ENCODE peak calls at places on chromosome 4, in ten cellular contexts. K is fibroblast of pulmonary artery, N is left ventricle myocardium inferior, Y is HepG2, G is heart left ventricle, R is choroid plexus epithelial cell, S is endothelial cell, I is GM10248, V is colonic mucosa, Q is adrenal gland. A is an unnamed sample.

GRCh38 chr4:150940123-150940522 is 75.0 kb downstream of the LRBA start:
- DNase-seq in N (no peak), I (no peak), Q (no peak), S (no peak), V (no peak), Y (no peak), G (no peak), R (no peak), K (no peak), A (no peak)

GRCh38 chr4:139956436-139957107 is 197.4 kb downstream of the MAML3 start:
- DNase-seq in N (no peak), Q (peak; percentile 52), I (no peak), K (peak; percentile 79), R (no peak), G (no peak), S (no peak), V (no peak), Y (no peak), A (no peak)

GRCh38 chr4:11271263-11271662 is 157.4 kb downstream of the HS3ST1 start:
- DNase-seq in N (no peak), Y (no peak), Q (no peak), K (no peak), I (no peak), S (no peak), R (no peak), G (no peak), V (peak; percentile 55), A (no peak)

GRCh38 chr4:21211836-21212235 is 511.6 kb downstream of the PACRGL start:
- DNase-seq in S (no peak), N (no peak), G (no peak), V (no peak), R (no peak), K (no peak), Q (no peak), I (no peak), Y (no peak), A (no peak)

GRCh38 chr4:42865572-42866189 is 26.8 kb upstream of the GRXCR1 start:
- DNase-seq in K (peak; percentile 67), N (no peak), I (peak; percentile 29), Q (peak; percentile 50), S (peak; percentile 63), G (no peak), Y (peak; percentile 48), V (peak; percentile 56), R (peak; percentile 53), A (no peak)

GRCh38 chr4:19711871-19712270 is 539.8 kb upstream of the SLIT2 start:
- DNase-seq in I (no peak), K (peak; percentile 61), N (no peak), G (no peak), S (no peak), R (peak; percentile 61), Q (no peak), V (no peak), Y (no peak), A (no peak)

GRCh38 chr4:124282301-124282898 is 430.1 kb downstream of the ANKRD50 start:
- DNase-seq in I (no peak), N (no peak), Q (no peak), K (no peak), G (no peak), V (no peak), R (no peak), Y (no peak), S (no peak), A (no peak)

GRCh38 chr4:81827568-81828202 is 356.0 kb upstream of the RASGEF1B start:
- DNase-seq in G (no peak), V (no peak), S (no peak), Q (no peak), Y (no peak), N (no peak), R (no peak), I (no peak), K (no peak), A (no peak)

GRCh38 chr4:126916626-126917140 is 716.1 kb upstream of the INTU start:
- DNase-seq in V (no peak), Q (peak; percentile 6), I (no peak), K (peak; percentile 65), R (peak; percentile 85), G (no peak), N (no peak), S (no peak), Y (no peak), A (no peak)

GRCh38 chr4:6332042-6332668 is 62.5 kb downstream of the WFS1 start:
- DNase-seq in Q (peak; percentile 18), G (no peak), K (peak; percentile 37), Y (no peak), I (peak; percentile 64), V (no peak), R (peak; percentile 50), S (peak; percentile 69), N (no peak), A (no peak)
- TF ChIP-seq CTCF in Q (peak; percentile 36), G (peak; percentile 70), K (peak; percentile 85), Y (peak; percentile 78), I (peak; percentile 61), V (peak; percentile 66), R (peak; percentile 93), S (peak; percentile 85), N (peak; percentile 80), A (peak; percentile 69)

GRCh38 chr4:134470544-134470943 is 269.0 kb upstream of the PABPC4L start:
- DNase-seq in N (no peak), G (no peak), V (peak; percentile 28), Q (peak; percentile 8), Y (peak; percentile 16), K (peak; percentile 26), S (peak; percentile 36), R (peak; percentile 28), I (peak; percentile 2), A (no peak)
- TF ChIP-seq CTCF in N (peak; percentile 47), G (peak; percentile 12), V (peak; percentile 29), Q (no peak), Y (peak; percentile 55), K (peak; percentile 39), S (no peak), R (peak; percentile 39), I (no peak), A (peak; percentile 60)

GRCh38 chr4:15951781-15952180 is 11.2 kb downstream of the FGFBP2 start:
- DNase-seq in V (no peak), K (no peak), R (no peak), S (no peak), N (no peak), G (no peak), I (no peak), Y (no peak), Q (no peak), A (no peak)

GRCh38 chr4:15958562-15958961 is 4.4 kb downstream of the FGFBP2 start:
- DNase-seq in R (no peak), Q (no peak), G (no peak), N (no peak), I (no peak), V (no peak), K (no peak), S (no peak), Y (no peak), A (no peak)

GRCh38 chr4:15956179-15956850 is 6.7 kb downstream of the FGFBP2 start:
- DNase-seq in K (peak; percentile 67), R (peak; percentile 70), Y (peak; percentile 72), S (peak; percentile 85), Q (peak; percentile 79), N (peak; percentile 66), I (peak; percentile 77), G (peak; percentile 83), V (peak; percentile 95), A (peak; percentile 42)

GRCh38 chr4:15953625-15954024 is 9.3 kb downstream of the FGFBP2 start:
- DNase-seq in K (no peak), Q (no peak), S (no peak), Y (no peak), G (no peak), I (no peak), V (no peak), N (no peak), R (no peak), A (no peak)

DNA sequence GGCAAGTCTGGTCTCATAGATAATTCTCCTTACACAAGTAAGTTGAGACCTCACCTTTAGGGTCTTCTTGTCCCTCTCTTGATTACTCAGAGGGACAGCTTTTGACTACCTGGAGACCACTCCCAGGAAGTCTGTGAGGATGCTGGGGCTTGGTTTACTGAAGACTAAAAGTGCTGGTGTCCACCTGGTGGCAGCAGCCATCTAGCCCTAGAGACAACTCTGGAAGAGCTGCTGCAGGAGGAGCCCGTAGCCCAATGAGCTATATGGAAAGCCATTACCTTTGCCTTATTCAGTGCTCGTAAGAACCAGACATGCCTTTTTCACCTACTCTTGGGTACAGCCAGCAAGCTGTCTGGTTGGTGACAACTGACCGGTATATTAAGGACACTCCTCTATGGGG is 7.3 kb downstream of the FGFBP2 start:
- DNase-seq in Y (no peak), K (peak; percentile 23), G (no peak), Q (no peak), R (peak; percentile 54), I (no peak), S (no peak), V (no peak), N (no peak), A (no peak)
- TF ChIP-seq CTCF in Y (no peak), K (peak; percentile 33), G (no peak), Q (no peak), R (peak; percentile 74), I (no peak), S (no peak), V (no peak), N (no peak), A (peak; percentile 32)

GRCh38 chr4:7725951-7726350 is 213.7 kb downstream of the AFAP1 start:
- DNase-seq in S (no peak), K (no peak), N (no peak), V (no peak), R (no peak), I (no peak), Q (peak; percentile 31), Y (no peak), G (no peak), A (no peak)

GRCh38 chr4:7722716-7723115 is 216.9 kb downstream of the AFAP1 start:
- DNase-seq in I (no peak), V (no peak), Y (no peak), N (no peak), S (no peak), R (no peak), G (no peak), Q (no peak), K (no peak), A (no peak)

GRCh38 chr4:7723625-7724024 is 216.0 kb downstream of the AFAP1 start:
- DNase-seq in G (no peak), I (no peak), Q (no peak), K (no peak), Y (no peak), V (no peak), S (no peak), R (no peak), N (no peak), A (no peak)

GRCh38 chr4:7719354-7720174 is 220.1 kb downstream of the AFAP1 start:
- DNase-seq in K (peak; percentile 31), R (peak; percentile 49), Q (peak; percentile 67), Y (peak; percentile 29), V (peak; percentile 56), S (peak; percentile 89), N (peak; percentile 50), G (peak; percentile 59), I (peak; percentile 82), A (no peak)

DNA sequence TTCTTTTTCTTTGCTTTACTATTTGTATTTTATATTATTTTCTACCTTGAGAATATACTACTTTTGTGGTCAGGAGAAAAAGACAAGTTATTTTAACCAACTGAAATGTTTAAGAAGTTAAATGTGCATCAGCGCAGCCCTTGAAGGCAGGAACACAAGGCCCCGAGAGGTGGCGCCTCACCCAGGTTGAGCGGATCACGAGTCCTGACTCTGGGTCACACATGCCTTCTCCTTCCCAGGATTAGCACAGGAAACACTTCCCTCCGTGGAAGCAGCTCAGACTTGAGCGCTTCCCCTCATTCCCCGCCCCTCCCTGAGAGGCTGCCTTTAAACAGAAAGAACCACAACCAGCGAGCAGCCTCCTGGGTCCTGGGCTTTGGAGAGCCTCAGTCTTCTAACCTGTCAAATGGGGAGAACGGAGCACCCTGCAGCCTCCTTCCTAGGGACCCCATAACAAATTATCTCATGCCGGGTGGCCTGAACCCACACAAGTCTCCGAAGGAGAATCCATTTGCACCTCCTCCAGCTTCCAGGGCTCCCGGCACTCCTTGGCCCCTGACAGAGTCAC is 217.6 kb downstream of the AFAP1 start:
- DNase-seq in N (no peak), R (peak; percentile 47), I (no peak), K (peak; percentile 27), G (no peak), Q (no peak), Y (no peak), S (peak; percentile 24), V (no peak), A (peak; percentile 8)
- TF ChIP-seq CTCF in N (peak; percentile 29), R (peak; percentile 57), I (no peak), K (peak; percentile 27), G (no peak), Q (no peak), Y (no peak), S (no peak), V (no peak), A (peak; percentile 49)

A was measured in LNCaP clone FGC.